ENCODE peak calls at places on chromosomes 12 and 14, in six cellular contexts. X is fibroblast of pulmonary artery; G is hippocampal formation; F is NAMALWA; L is fibroblast of the conjunctiva; I is activated T-cell treated with anti-CD3 and anti-CD28 coated beads, Interleukin-2, amount 50 U/mL, for 4 hours. Z is an unnamed sample.

GRCh38 chr14:74176404-74176788 is 62.9 kb upstream of the VSX2 start:
- DNase-seq in X (peak; percentile 6), G (no peak), F (no peak), L (no peak), I (no peak), Z (no peak)

GRCh38 chr12:2617365-2617764 is 177.4 kb upstream of the FKBP4 start:
- DNase-seq in X (no peak), G (no peak), F (no peak), L (no peak), I (no peak), Z (no peak)

GRCh38 chr14:55066223-55066622 is 14.8 kb downstream of the MAPK1IP1L start:
- DNase-seq in X (no peak), G (no peak), F (no peak), L (no peak), I (no peak), Z (no peak)

GRCh38 chr12:77407951-77408350 is 342.6 kb upstream of the E2F7 start:
- DNase-seq in X (no peak), G (no peak), F (no peak), L (peak; percentile 3), I (no peak), Z (no peak)

GRCh38 chr14:99342906-99343305 is 70.9 kb upstream of the BCL11B start:
- DNase-seq in X (no peak), G (no peak), F (no peak), L (no peak), I (no peak), Z (no peak)

GRCh38 chr12:14774944-14775651 is 28.2 kb downstream of the WBP11 start:
- DNase-seq in X (peak; percentile 74), G (peak; percentile 21), F (no peak), L (peak; percentile 53), I (peak; percentile 15), Z (no peak)

GRCh38 chr12:25929096-25929637 is 29.3 kb upstream of the RASSF8 start:
- DNase-seq in X (peak; percentile 43), G (no peak), F (no peak), L (peak; percentile 49), I (no peak), Z (no peak)

GRCh38 chr12:97711392-97711791 is 248.8 kb downstream of the RMST start:
- DNase-seq in X (no peak), G (no peak), F (no peak), L (no peak), I (no peak), Z (no peak)

GRCh38 chr12:47938093-47938492 is 25.3 kb upstream of the TMEM106C start:
- DNase-seq in X (no peak), G (no peak), F (no peak), L (no peak), I (no peak), Z (no peak)